ENCODE peak calls at places on chromosome 1, in eight cellular contexts. Y, B, P, U, D, X, I and R are unnamed samples.

GRCh38 chr1:241225741-241226140 is 131.3 kb downstream of the RGS7 start:
- DNase-seq in Y (no peak), B (no peak), P (no peak), U (no peak), D (no peak), X (no peak), I (no peak), R (no peak)

GRCh38 chr1:87370519-87370918 is 41.8 kb downstream of the LMO4 start:
- DNase-seq in Y (no peak), B (no peak), P (no peak), U (no peak), D (no peak), X (no peak), I (no peak), R (no peak)

GRCh38 chr1:89578151-89578550 is 53.5 kb downstream of the LRRC8B start:
- DNase-seq in Y (no peak), B (no peak), P (no peak), U (no peak), D (peak), X (no peak), I (no peak), R (no peak)

GRCh38 chr1:5911871-5912271 is 80.4 kb downstream of the NPHP4 start:
- DNase-seq in Y (no peak), B (no peak), P (no peak), U (no peak), D (no peak), X (no peak), I (no peak), R (no peak)

GRCh38 chr1:248739580-248740205 is 15.9 kb downstream of the LYPD8 start:
- DNase-seq in Y (no peak), B (no peak), P (no peak), U (no peak), D (no peak), X (no peak), I (no peak), R (no peak)

GRCh38 chr1:172708452-172708851 is 49.5 kb downstream of the FASLG start:
- DNase-seq in Y (no peak), B (no peak), P (no peak), U (no peak), D (no peak), X (no peak), I (no peak), R (no peak)

GRCh38 chr1:32101233-32101681 is 6.6 kb upstream of the KPNA6 start:
- DNase-seq in Y (no peak), B (no peak), P (no peak), U (no peak), D (peak), X (no peak), I (peak), R (no peak)

GRCh38 chr1:84366786-84367185 is 31.5 kb upstream of the DNASE2B start:
- DNase-seq in Y (no peak), B (no peak), P (no peak), U (no peak), D (no peak), X (no peak), I (no peak), R (no peak)

GRCh38 chr1:63122051-63122450 is 200.3 kb upstream of the FOXD3 start:
- DNase-seq in Y (no peak), B (no peak), P (no peak), U (no peak), D (no peak), X (no peak), I (no peak), R (no peak)

GRCh38 chr1:181033799-181034391 is at the start of gene MR1:
- DNase-seq in Y (peak), B (no peak), P (no peak), U (peak), D (peak), X (peak), I (peak), R (peak)

GRCh38 chr1:196445775-196446174 is 162.5 kb downstream of the KCNT2 start:
- DNase-seq in Y (no peak), B (no peak), P (no peak), U (no peak), D (no peak), X (no peak), I (no peak), R (no peak)

GRCh38 chr1:151832318-151832984 is 849 bp upstream of the RORC start:
- DNase-seq in Y (peak), B (no peak), P (no peak), U (peak), D (no peak), X (peak), I (peak), R (no peak)

GRCh38 chr1:229060140-229060539 is 210.8 kb upstream of the RAB4A start:
- DNase-seq in Y (no peak), B (no peak), P (no peak), U (no peak), D (peak), X (no peak), I (no peak), R (no peak)

GRCh38 chr1:22044690-22045420 is 7.7 kb upstream of the CDC42 start:
- DNase-seq in Y (no peak), B (no peak), P (no peak), U (no peak), D (no peak), X (no peak), I (peak), R (no peak)

GRCh38 chr1:226702957-226703831 is 35.9 kb downstream of the ITPKB start:
- DNase-seq in Y (peak), B (peak), P (peak), U (peak), D (peak), X (peak), I (peak), R (peak)